ENCODE peak calls at places on chromosomes 4 and X, in five cellular contexts. X, J, L, K and D are unnamed samples.

GRCh38 chr4:54660145-54660535 is 2.4 kb downstream of the KIT start:
- DNase-seq in L (no peak), X (no peak), J (no peak), K (no peak), D (no peak)

GRCh38 chrX:37905436-37906147 is 58.2 kb upstream of the DYNLT3 start:
- DNase-seq in K (peak; percentile 23), J (peak; percentile 76), X (peak; percentile 47), L (no peak), D (peak; percentile 6)

GRCh38 chr4:122689972-122690371 is 42.5 kb upstream of the BBS12 start:
- DNase-seq in J (no peak), L (no peak), K (no peak), X (peak; percentile 65), D (no peak)

GRCh38 chr4:25703731-25704388 is 48.2 kb downstream of the SLC34A2 start:
- DNase-seq in J (no peak), L (no peak), X (no peak), K (peak; percentile 30), D (peak; percentile 49)

GRCh38 chr4:184114431-184114830 is 103.2 kb downstream of the ENPP6 start:
- DNase-seq in J (no peak), L (no peak), X (no peak), K (peak; percentile 4), D (no peak)

GRCh38 chr4:149306537-149306936 is 509.1 kb downstream of the IQCM start:
- DNase-seq in L (no peak), K (no peak), J (no peak), X (no peak), D (no peak)

GRCh38 chr4:87540176-87541058 is 11.2 kb upstream of the SPARCL1 start:
- DNase-seq in L (no peak), X (no peak), J (no peak), K (peak; percentile 46), D (peak; percentile 94)

GRCh38 chrX:39443240-39443639 is 642.0 kb downstream of the MID1IP1 start:
- DNase-seq in K (no peak), L (no peak), X (no peak), J (no peak), D (no peak)

GRCh38 chr4:97841512-97841911 is 301.8 kb downstream of the STPG2 start:
- DNase-seq in X (no peak), J (no peak), L (no peak), K (no peak), D (no peak)

GRCh38 chr4:22667332-22667731 is 25.4 kb upstream of the GBA3 start:
- DNase-seq in J (no peak), K (no peak), L (no peak), X (no peak), D (peak; percentile 80)

GRCh38 chr4:175298119-175298518 is 380.0 kb downstream of the ADAM29 start:
- DNase-seq in L (no peak), X (no peak), J (no peak), K (peak; percentile 41), D (no peak)

GRCh38 chr4:149029056-149029651 is 586.9 kb upstream of the NR3C2 start:
- DNase-seq in L (no peak), J (no peak), X (no peak), K (no peak), D (no peak)

GRCh38 chrX:48465336-48465933 is 4.6 kb downstream of the SLC38A5 start:
- DNase-seq in J (no peak), K (peak; percentile 92), L (no peak), X (no peak), D (peak; percentile 87)

GRCh38 chr4:73944061-73944875 is 37.6 kb downstream of the PF4 start:
- DNase-seq in J (peak; percentile 70), K (peak; percentile 58), X (no peak), L (no peak), D (peak; percentile 28)

GRCh38 chrX:48498374-48498809 is 10.4 kb upstream of the PORCN start:
- DNase-seq in K (peak; percentile 88), L (no peak), X (no peak), J (peak; percentile 11), D (peak; percentile 63)

GRCh38 chr4:10480616-10481015 is 23.4 kb upstream of the ZNF518B start:
- DNase-seq in J (no peak), K (no peak), X (no peak), L (no peak), D (no peak)

GRCh38 chr4:102759835-102760644 is 728 bp downstream of the MANBA start:
- DNase-seq in J (no peak), X (no peak), L (no peak), K (peak; percentile 80), D (peak; percentile 54)

GRCh38 chr4:186770446-186771175 is 47.0 kb upstream of the FAT1 start:
- DNase-seq in J (no peak), X (no peak), L (no peak), K (peak; percentile 81), D (peak; percentile 26)

GRCh38 chrX:79138658-79139241 is 5.7 kb upstream of the GPR174 start:
- DNase-seq in J (no peak), K (no peak), X (no peak), L (no peak), D (no peak)

GRCh38 chr4:61462451-61463326 is 262.6 kb downstream of the ADGRL3 start:
- DNase-seq in L (no peak), X (no peak), K (no peak), J (no peak), D (peak; percentile 94)

GRCh38 chr4:53929955-53930798 is 134.2 kb downstream of the CHIC2 start:
- DNase-seq in L (peak; percentile 8), J (peak; percentile 83), X (no peak), K (peak; percentile 95), D (peak; percentile 94)

GRCh38 chr4:53601251-53601764 is 10.0 kb upstream of the LNX1 start:
- DNase-seq in L (no peak), X (no peak), J (no peak), K (peak; percentile 36), D (no peak)

GRCh38 chrX:103461156-103461555 is 58.1 kb downstream of the RAB40A start:
- DNase-seq in K (peak; percentile 44), J (no peak), X (no peak), L (no peak), D (no peak)

GRCh38 chrX:152946681-152947080 is 47.2 kb downstream of the PNMA5 start:
- DNase-seq in K (no peak), L (no peak), X (no peak), J (peak; percentile 57), D (no peak)